ENCODE peak calls at places on chromosomes 11 and 22, in nine cellular contexts. One of them, this sample, is unnamed.

GRCh38 chr22:19367763-19368367 is 63.7 kb downstream of the HIRA start:
- DNase-seq in HepG2: no peak
- DNase-seq in HFF-Myc: no peak
- DNase-seq in lower leg skin: peak
- DNase-seq in PC-9: no peak
- DNase-seq in dorsolateral prefrontal cortex: no peak
- DNase-seq in Calu3: no peak
- DNase-seq in WTC11: no peak
- DNase-seq in neural crest cell: no peak
- DNase-seq in this sample: no peak

GRCh38 chr11:11568651-11569229 is 53.1 kb downstream of the GALNT18 start:
- DNase-seq in HepG2: no peak
- DNase-seq in HFF-Myc: no peak
- DNase-seq in lower leg skin: no peak
- DNase-seq in PC-9: no peak
- DNase-seq in dorsolateral prefrontal cortex: no peak
- DNase-seq in Calu3: no peak
- DNase-seq in WTC11: no peak
- DNase-seq in neural crest cell: no peak
- DNase-seq in this sample: peak

GRCh38 chr22:44116755-44117684 is 63.7 kb upstream of the PARVG start:
- DNase-seq in HepG2: no peak
- DNase-seq in HFF-Myc: no peak
- DNase-seq in lower leg skin: no peak
- DNase-seq in PC-9: no peak
- DNase-seq in dorsolateral prefrontal cortex: no peak
- DNase-seq in Calu3: no peak
- DNase-seq in WTC11: no peak
- DNase-seq in neural crest cell: no peak
- DNase-seq in this sample: no peak

GRCh38 chr22:19055801-19056200 is 66.4 kb downstream of the DGCR2 start:
- DNase-seq in HepG2: no peak
- DNase-seq in HFF-Myc: no peak
- DNase-seq in lower leg skin: peak
- DNase-seq in PC-9: no peak
- DNase-seq in dorsolateral prefrontal cortex: no peak
- DNase-seq in Calu3: no peak
- DNase-seq in WTC11: peak
- DNase-seq in neural crest cell: no peak
- DNase-seq in this sample: no peak

GRCh38 chr22:44918166-44918924 is 91.5 kb downstream of the PHF21B start:
- DNase-seq in HepG2: no peak
- DNase-seq in HFF-Myc: no peak
- DNase-seq in lower leg skin: no peak
- DNase-seq in PC-9: no peak
- DNase-seq in dorsolateral prefrontal cortex: no peak
- DNase-seq in Calu3: no peak
- DNase-seq in WTC11: no peak
- DNase-seq in neural crest cell: no peak
- DNase-seq in this sample: no peak

GRCh38 chr11:116510886-116511650 is 261.7 kb downstream of the BUD13 start:
- DNase-seq in HepG2: no peak
- DNase-seq in HFF-Myc: no peak
- DNase-seq in lower leg skin: peak
- DNase-seq in PC-9: no peak
- DNase-seq in dorsolateral prefrontal cortex: no peak
- DNase-seq in Calu3: no peak
- DNase-seq in WTC11: no peak
- DNase-seq in neural crest cell: no peak
- DNase-seq in this sample: no peak

GRCh38 chr11:107752954-107753822 is 41.3 kb upstream of the SLN start:
- DNase-seq in HepG2: no peak
- DNase-seq in HFF-Myc: no peak
- DNase-seq in lower leg skin: no peak
- DNase-seq in PC-9: no peak
- DNase-seq in dorsolateral prefrontal cortex: no peak
- DNase-seq in Calu3: no peak
- DNase-seq in WTC11: no peak
- DNase-seq in neural crest cell: no peak
- DNase-seq in this sample: peak

GRCh38 chr22:32106930-32107329 is 52.2 kb downstream of the C22orf42 start:
- DNase-seq in HepG2: no peak
- DNase-seq in HFF-Myc: no peak
- DNase-seq in lower leg skin: no peak
- DNase-seq in PC-9: peak
- DNase-seq in dorsolateral prefrontal cortex: no peak
- DNase-seq in Calu3: peak
- DNase-seq in WTC11: peak
- DNase-seq in neural crest cell: peak
- DNase-seq in this sample: peak

GRCh38 chr22:38570841-38571364 is 920 bp upstream of the DMC1 start:
- DNase-seq in HepG2: no peak
- DNase-seq in HFF-Myc: no peak
- DNase-seq in lower leg skin: peak
- DNase-seq in PC-9: no peak
- DNase-seq in dorsolateral prefrontal cortex: peak
- DNase-seq in Calu3: peak
- DNase-seq in WTC11: peak
- DNase-seq in neural crest cell: peak
- DNase-seq in this sample: peak

GRCh38 chr11:31818874-31819331 is 7.8 kb upstream of the PAX6 start:
- DNase-seq in HepG2: no peak
- DNase-seq in HFF-Myc: no peak
- DNase-seq in lower leg skin: peak
- DNase-seq in PC-9: no peak
- DNase-seq in dorsolateral prefrontal cortex: no peak
- DNase-seq in Calu3: no peak
- DNase-seq in WTC11: peak
- DNase-seq in neural crest cell: no peak
- DNase-seq in this sample: no peak

GRCh38 chr11:2975594-2975993 is 16.5 kb downstream of the NAP1L4 start:
- DNase-seq in HepG2: peak
- DNase-seq in HFF-Myc: no peak
- DNase-seq in lower leg skin: peak
- DNase-seq in PC-9: no peak
- DNase-seq in dorsolateral prefrontal cortex: peak
- DNase-seq in Calu3: peak
- DNase-seq in WTC11: no peak
- DNase-seq in neural crest cell: no peak
- DNase-seq in this sample: peak

GRCh38 chr11:113184498-113184897 is 129.9 kb upstream of the TTC12 start:
- DNase-seq in HepG2: peak
- DNase-seq in HFF-Myc: no peak
- DNase-seq in lower leg skin: no peak
- DNase-seq in PC-9: peak
- DNase-seq in dorsolateral prefrontal cortex: no peak
- DNase-seq in Calu3: peak
- DNase-seq in WTC11: no peak
- DNase-seq in neural crest cell: no peak
- DNase-seq in this sample: peak

GRCh38 chr11:121133046-121133445 is 32.0 kb downstream of the TECTA start:
- DNase-seq in HepG2: no peak
- DNase-seq in HFF-Myc: no peak
- DNase-seq in lower leg skin: no peak
- DNase-seq in PC-9: no peak
- DNase-seq in dorsolateral prefrontal cortex: no peak
- DNase-seq in Calu3: no peak
- DNase-seq in WTC11: no peak
- DNase-seq in neural crest cell: no peak
- DNase-seq in this sample: no peak

GRCh38 chr11:126392638-126393023 is 37.1 kb downstream of the ST3GAL4 start:
- DNase-seq in HepG2: no peak
- DNase-seq in HFF-Myc: no peak
- DNase-seq in lower leg skin: no peak
- DNase-seq in PC-9: no peak
- DNase-seq in dorsolateral prefrontal cortex: no peak
- DNase-seq in Calu3: no peak
- DNase-seq in WTC11: no peak
- DNase-seq in neural crest cell: no peak
- DNase-seq in this sample: no peak

GRCh38 chr11:126391286-126391954 is 35.9 kb downstream of the ST3GAL4 start:
- DNase-seq in HepG2: no peak
- DNase-seq in HFF-Myc: no peak
- DNase-seq in lower leg skin: no peak
- DNase-seq in PC-9: no peak
- DNase-seq in dorsolateral prefrontal cortex: no peak
- DNase-seq in Calu3: no peak
- DNase-seq in WTC11: no peak
- DNase-seq in neural crest cell: no peak
- DNase-seq in this sample: no peak

GRCh38 chr11:126390418-126390817 is 34.9 kb downstream of the ST3GAL4 start:
- DNase-seq in HepG2: no peak
- DNase-seq in HFF-Myc: no peak
- DNase-seq in lower leg skin: no peak
- DNase-seq in PC-9: no peak
- DNase-seq in dorsolateral prefrontal cortex: no peak
- DNase-seq in Calu3: no peak
- DNase-seq in WTC11: no peak
- DNase-seq in neural crest cell: no peak
- DNase-seq in this sample: no peak

GRCh38 chr11:126393143-126393542 is 37.7 kb downstream of the ST3GAL4 start:
- DNase-seq in HepG2: no peak
- DNase-seq in HFF-Myc: no peak
- DNase-seq in lower leg skin: no peak
- DNase-seq in PC-9: no peak
- DNase-seq in dorsolateral prefrontal cortex: no peak
- DNase-seq in Calu3: no peak
- DNase-seq in WTC11: no peak
- DNase-seq in neural crest cell: no peak
- DNase-seq in this sample: no peak

DNA sequence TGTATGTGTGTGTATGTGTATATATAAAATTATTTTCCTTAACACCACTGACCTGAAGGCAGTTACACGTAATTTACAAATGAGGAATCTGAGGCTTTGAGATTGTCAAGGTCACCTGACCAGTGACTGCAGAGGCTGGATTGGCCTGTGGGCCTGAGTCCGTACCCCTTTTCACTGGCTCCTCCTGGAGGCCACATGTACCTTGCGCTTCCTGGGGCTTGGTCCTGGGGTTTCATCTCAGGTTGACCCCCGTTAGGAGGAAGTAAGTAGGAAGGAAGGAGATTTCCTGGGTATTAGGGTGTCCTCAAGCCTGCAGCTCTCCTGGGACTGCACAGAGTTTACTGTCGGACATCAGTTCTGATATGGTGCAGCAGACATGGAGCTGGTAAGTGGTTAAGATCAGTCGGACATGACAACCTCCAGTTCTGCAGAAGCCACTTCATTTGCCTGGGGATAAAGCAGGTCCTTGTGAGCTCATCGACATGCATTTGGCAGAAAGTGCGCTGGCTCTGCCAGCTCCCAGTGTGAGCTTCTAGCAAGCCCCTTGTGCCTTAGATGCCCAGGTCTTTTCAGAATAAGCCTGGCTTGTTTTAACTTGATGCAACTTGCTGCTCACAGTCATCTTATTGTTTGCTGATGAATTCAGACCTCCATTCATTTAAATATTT is 36.6 kb downstream of the ST3GAL4 start:
- DNase-seq in HepG2: peak
- DNase-seq in HFF-Myc: no peak
- DNase-seq in lower leg skin: no peak
- DNase-seq in PC-9: no peak
- DNase-seq in dorsolateral prefrontal cortex: peak
- DNase-seq in Calu3: no peak
- DNase-seq in WTC11: peak
- DNase-seq in neural crest cell: no peak
- DNase-seq in this sample: no peak
- TF ChIP-seq CTCF in HepG2: peak
- TF ChIP-seq CTCF in HFF-Myc: no peak
- TF ChIP-seq CTCF in lower leg skin: no peak
- TF ChIP-seq CTCF in PC-9: no peak
- TF ChIP-seq CTCF in dorsolateral prefrontal cortex: peak
- TF ChIP-seq CTCF in Calu3: no peak
- TF ChIP-seq CTCF in WTC11: no peak
- TF ChIP-seq CTCF in neural crest cell: no peak
- TF ChIP-seq CTCF in this sample: peak

DNA sequence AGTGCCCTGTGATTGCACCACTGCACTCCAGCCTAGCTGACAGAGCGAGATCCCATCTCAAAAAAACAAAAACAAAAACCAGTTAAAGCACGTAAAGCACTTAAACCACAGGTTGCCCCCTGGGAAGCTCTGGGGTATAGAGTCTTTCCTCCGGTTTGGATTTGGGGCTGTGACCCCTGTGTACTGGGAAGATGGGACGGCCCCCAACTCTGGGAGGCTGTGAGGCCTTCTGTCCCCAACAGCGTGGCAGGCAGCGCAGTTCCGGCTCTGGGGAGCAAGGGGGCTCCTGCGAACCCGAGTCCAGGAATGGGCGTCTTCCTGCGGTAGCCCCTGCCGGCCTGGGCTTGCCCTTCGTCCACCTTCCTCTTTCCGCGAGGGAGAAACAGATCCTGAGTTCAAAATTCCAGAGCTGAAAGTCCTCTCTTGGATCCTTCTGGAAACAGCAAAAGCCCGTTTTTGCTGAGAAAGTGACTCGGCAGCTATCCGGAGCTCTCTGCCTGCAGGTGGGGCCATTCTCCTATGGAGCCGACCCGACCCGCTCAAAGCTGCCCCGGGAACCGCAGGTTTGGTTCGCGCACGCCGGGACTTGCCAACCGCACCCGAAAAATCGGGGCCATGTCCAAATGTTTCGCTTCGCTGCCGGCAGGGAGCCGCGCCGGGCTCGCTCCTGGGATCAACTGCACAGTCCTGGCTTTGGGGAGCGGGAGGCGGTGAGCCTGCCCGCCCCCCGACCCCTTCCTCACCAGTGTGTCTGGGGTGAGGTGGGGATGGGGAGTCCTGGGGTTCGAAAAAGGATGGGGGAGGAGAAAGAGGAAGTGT is 36.3 kb upstream of the POLA2 start:
- DNase-seq in HepG2: peak
- DNase-seq in HFF-Myc: no peak
- DNase-seq in lower leg skin: peak
- DNase-seq in PC-9: no peak
- DNase-seq in dorsolateral prefrontal cortex: peak
- DNase-seq in Calu3: no peak
- DNase-seq in WTC11: peak
- DNase-seq in neural crest cell: peak
- DNase-seq in this sample: peak
- TF ChIP-seq CTCF in HepG2: peak
- TF ChIP-seq CTCF in HFF-Myc: peak
- TF ChIP-seq CTCF in lower leg skin: no peak
- TF ChIP-seq CTCF in PC-9: no peak
- TF ChIP-seq CTCF in dorsolateral prefrontal cortex: peak
- TF ChIP-seq CTCF in Calu3: no peak
- TF ChIP-seq CTCF in WTC11: no peak
- TF ChIP-seq CTCF in neural crest cell: peak
- TF ChIP-seq CTCF in this sample: peak

GRCh38 chr22:42930810-42931420 is 73.8 kb upstream of the ARFGAP3 start:
- DNase-seq in HepG2: peak
- DNase-seq in HFF-Myc: no peak
- DNase-seq in lower leg skin: no peak
- DNase-seq in PC-9: peak
- DNase-seq in dorsolateral prefrontal cortex: no peak
- DNase-seq in Calu3: peak
- DNase-seq in WTC11: no peak
- DNase-seq in neural crest cell: no peak
- DNase-seq in this sample: peak
- TF ChIP-seq CTCF in HepG2: peak
- TF ChIP-seq CTCF in HFF-Myc: no peak
- TF ChIP-seq CTCF in lower leg skin: no peak
- TF ChIP-seq CTCF in PC-9: no peak
- TF ChIP-seq CTCF in dorsolateral prefrontal cortex: no peak
- TF ChIP-seq CTCF in Calu3: peak
- TF ChIP-seq CTCF in WTC11: no peak
- TF ChIP-seq CTCF in neural crest cell: no peak
- TF ChIP-seq CTCF in this sample: peak

GRCh38 chr11:8564526-8564925 is 29.5 kb downstream of the STK33 start:
- DNase-seq in HepG2: no peak
- DNase-seq in HFF-Myc: no peak
- DNase-seq in lower leg skin: no peak
- DNase-seq in PC-9: no peak
- DNase-seq in dorsolateral prefrontal cortex: no peak
- DNase-seq in Calu3: no peak
- DNase-seq in WTC11: no peak
- DNase-seq in neural crest cell: no peak
- DNase-seq in this sample: no peak
- TF ChIP-seq CTCF in HepG2: no peak
- TF ChIP-seq CTCF in HFF-Myc: no peak
- TF ChIP-seq CTCF in lower leg skin: no peak
- TF ChIP-seq CTCF in PC-9: no peak
- TF ChIP-seq CTCF in dorsolateral prefrontal cortex: no peak
- TF ChIP-seq CTCF in Calu3: no peak
- TF ChIP-seq CTCF in WTC11: no peak
- TF ChIP-seq CTCF in neural crest cell: no peak
- TF ChIP-seq CTCF in this sample: no peak

This sample was measured in fibroblast of mammary gland.